ENCODE peak calls at places on chromosome 22, in seven cellular contexts. One of them, this sample, is unnamed.

GRCh38 chr22:50148991-50149721 is 21.4 kb upstream of the PANX2 start:
- DNase-seq in GM12865: peak
- DNase-seq in globus pallidus: peak
- DNase-seq in HT-29: peak
- DNase-seq in choroid plexus epithelial cell: peak
- DNase-seq in ELF-1: peak
- DNase-seq in NCI-H2227 treated with DMSO at 0.1 percent for 48 hours: no peak
- DNase-seq in this sample: peak

GRCh38 chr22:22884010-22884887 is 3.4 kb upstream of the IGLL5 start:
- DNase-seq in GM12865: peak
- DNase-seq in globus pallidus: peak
- DNase-seq in HT-29: peak
- DNase-seq in choroid plexus epithelial cell: peak
- DNase-seq in ELF-1: peak
- DNase-seq in NCI-H2227 treated with DMSO at 0.1 percent for 48 hours: peak
- DNase-seq in this sample: peak

GRCh38 chr22:48968201-48968959 is 859.3 kb downstream of the BRD1 start:
- DNase-seq in GM12865: no peak
- DNase-seq in globus pallidus: no peak
- DNase-seq in HT-29: peak
- DNase-seq in choroid plexus epithelial cell: no peak
- DNase-seq in ELF-1: peak
- DNase-seq in NCI-H2227 treated with DMSO at 0.1 percent for 48 hours: no peak
- DNase-seq in this sample: no peak

GRCh38 chr22:22408731-22409696 is 99.5 kb downstream of the ZNF280B start:
- DNase-seq in GM12865: peak
- DNase-seq in globus pallidus: no peak
- DNase-seq in HT-29: peak
- DNase-seq in choroid plexus epithelial cell: peak
- DNase-seq in ELF-1: peak
- DNase-seq in NCI-H2227 treated with DMSO at 0.1 percent for 48 hours: peak
- DNase-seq in this sample: peak

GRCh38 chr22:42180349-42180842 is 49.8 kb upstream of the CYP2D6 start:
- DNase-seq in GM12865: peak
- DNase-seq in globus pallidus: peak
- DNase-seq in HT-29: no peak
- DNase-seq in choroid plexus epithelial cell: no peak
- DNase-seq in ELF-1: no peak
- DNase-seq in NCI-H2227 treated with DMSO at 0.1 percent for 48 hours: no peak
- DNase-seq in this sample: no peak

GRCh38 chr22:35330258-35330861 is 30.7 kb downstream of the TOM1 start:
- DNase-seq in GM12865: peak
- DNase-seq in globus pallidus: no peak
- DNase-seq in HT-29: peak
- DNase-seq in choroid plexus epithelial cell: peak
- DNase-seq in ELF-1: no peak
- DNase-seq in NCI-H2227 treated with DMSO at 0.1 percent for 48 hours: no peak
- DNase-seq in this sample: no peak

GRCh38 chr22:41687901-41688364 is 734 bp downstream of the SNU13 start:
- DNase-seq in GM12865: peak
- DNase-seq in globus pallidus: peak
- DNase-seq in HT-29: peak
- DNase-seq in choroid plexus epithelial cell: peak
- DNase-seq in ELF-1: peak
- DNase-seq in NCI-H2227 treated with DMSO at 0.1 percent for 48 hours: no peak
- DNase-seq in this sample: no peak

GRCh38 chr22:21674611-21675010 is 8.8 kb downstream of the PPIL2 start:
- DNase-seq in GM12865: no peak
- DNase-seq in globus pallidus: no peak
- DNase-seq in HT-29: no peak
- DNase-seq in choroid plexus epithelial cell: no peak
- DNase-seq in ELF-1: no peak
- DNase-seq in NCI-H2227 treated with DMSO at 0.1 percent for 48 hours: no peak
- DNase-seq in this sample: no peak

GRCh38 chr22:46525681-46526483 is 11.5 kb downstream of the CELSR1 start:
- DNase-seq in GM12865: no peak
- DNase-seq in globus pallidus: no peak
- DNase-seq in HT-29: no peak
- DNase-seq in choroid plexus epithelial cell: no peak
- DNase-seq in ELF-1: no peak
- DNase-seq in NCI-H2227 treated with DMSO at 0.1 percent for 48 hours: no peak
- DNase-seq in this sample: no peak

GRCh38 chr22:46224044-46224746 is 25.9 kb downstream of the CDPF1 start:
- DNase-seq in GM12865: no peak
- DNase-seq in globus pallidus: no peak
- DNase-seq in HT-29: no peak
- DNase-seq in choroid plexus epithelial cell: no peak
- DNase-seq in ELF-1: no peak
- DNase-seq in NCI-H2227 treated with DMSO at 0.1 percent for 48 hours: no peak
- DNase-seq in this sample: no peak

GRCh38 chr22:32880906-32881596 is 79.5 kb downstream of the TIMP3 start:
- DNase-seq in GM12865: no peak
- DNase-seq in globus pallidus: no peak
- DNase-seq in HT-29: no peak
- DNase-seq in choroid plexus epithelial cell: peak
- DNase-seq in ELF-1: peak
- DNase-seq in NCI-H2227 treated with DMSO at 0.1 percent for 48 hours: peak
- DNase-seq in this sample: peak

GRCh38 chr22:27802389-27803079 is 978 bp upstream of the MN1 start:
- DNase-seq in GM12865: no peak
- DNase-seq in globus pallidus: no peak
- DNase-seq in HT-29: no peak
- DNase-seq in choroid plexus epithelial cell: no peak
- DNase-seq in ELF-1: no peak
- DNase-seq in NCI-H2227 treated with DMSO at 0.1 percent for 48 hours: no peak
- DNase-seq in this sample: no peak

GRCh38 chr22:29385305-29385704 is 3.1 kb downstream of the AP1B1 start:
- DNase-seq in GM12865: no peak
- DNase-seq in globus pallidus: no peak
- DNase-seq in HT-29: no peak
- DNase-seq in choroid plexus epithelial cell: no peak
- DNase-seq in ELF-1: peak
- DNase-seq in NCI-H2227 treated with DMSO at 0.1 percent for 48 hours: no peak
- DNase-seq in this sample: no peak

This sample was measured in HTR-8/SVneo.